ENCODE peak calls at places on chromosomes 11 and 22, in seven cellular contexts. One of them, this sample, is unnamed.

GRCh38 chr11:72238040-72238450 is 5.9 kb downstream of the PHOX2A start:
- DNase-seq in HCT116: peak
- DNase-seq in activated CD4-positive, alpha-beta T cell treated with anti-CD3 and anti-CD28 coated beads for 24 hours: no peak
- DNase-seq in C1 segment of cervical spinal cord: no peak
- DNase-seq in GM12864: no peak
- DNase-seq in EL: peak
- DNase-seq in RWPE1: no peak
- DNase-seq in this sample: no peak

GRCh38 chr11:119359365-119360229 is 13.1 kb upstream of the MFRP start:
- DNase-seq in EL: no peak
- DNase-seq in HCT116: no peak
- DNase-seq in activated CD4-positive, alpha-beta T cell treated with anti-CD3 and anti-CD28 coated beads for 24 hours: no peak
- DNase-seq in C1 segment of cervical spinal cord: no peak
- DNase-seq in GM12864: no peak
- DNase-seq in RWPE1: no peak
- DNase-seq in this sample: no peak

GRCh38 chr22:42608481-42609361 is 6.0 kb downstream of the POLDIP3 start:
- DNase-seq in RWPE1: no peak
- DNase-seq in GM12864: no peak
- DNase-seq in C1 segment of cervical spinal cord: peak
- DNase-seq in activated CD4-positive, alpha-beta T cell treated with anti-CD3 and anti-CD28 coated beads for 24 hours: no peak
- DNase-seq in HCT116: no peak
- DNase-seq in EL: peak
- DNase-seq in this sample: peak

GRCh38 chr11:130652671-130653335 is 204.4 kb downstream of the ADAMTS15 start:
- DNase-seq in C1 segment of cervical spinal cord: no peak
- DNase-seq in activated CD4-positive, alpha-beta T cell treated with anti-CD3 and anti-CD28 coated beads for 24 hours: no peak
- DNase-seq in HCT116: no peak
- DNase-seq in EL: peak
- DNase-seq in RWPE1: no peak
- DNase-seq in GM12864: no peak
- DNase-seq in this sample: no peak

GRCh38 chr11:65047581-65048422 is 6.8 kb downstream of the SAC3D1 start:
- DNase-seq in C1 segment of cervical spinal cord: no peak
- DNase-seq in HCT116: no peak
- DNase-seq in GM12864: no peak
- DNase-seq in EL: no peak
- DNase-seq in activated CD4-positive, alpha-beta T cell treated with anti-CD3 and anti-CD28 coated beads for 24 hours: no peak
- DNase-seq in RWPE1: no peak
- DNase-seq in this sample: no peak

GRCh38 chr11:117535201-117535869 is 207.7 kb downstream of the CEP164 start:
- DNase-seq in HCT116: no peak
- DNase-seq in GM12864: no peak
- DNase-seq in EL: no peak
- DNase-seq in RWPE1: no peak
- DNase-seq in activated CD4-positive, alpha-beta T cell treated with anti-CD3 and anti-CD28 coated beads for 24 hours: no peak
- DNase-seq in C1 segment of cervical spinal cord: peak
- DNase-seq in this sample: peak

GRCh38 chr11:44443836-44444769 is 121.4 kb upstream of the CD82 start:
- DNase-seq in GM12864: no peak
- DNase-seq in activated CD4-positive, alpha-beta T cell treated with anti-CD3 and anti-CD28 coated beads for 24 hours: no peak
- DNase-seq in C1 segment of cervical spinal cord: no peak
- DNase-seq in HCT116: no peak
- DNase-seq in RWPE1: no peak
- DNase-seq in EL: no peak
- DNase-seq in this sample: no peak

GRCh38 chr22:48979482-48979881 is 848.2 kb downstream of the BRD1 start:
- DNase-seq in HCT116: peak
- DNase-seq in activated CD4-positive, alpha-beta T cell treated with anti-CD3 and anti-CD28 coated beads for 24 hours: no peak
- DNase-seq in C1 segment of cervical spinal cord: no peak
- DNase-seq in EL: no peak
- DNase-seq in RWPE1: no peak
- DNase-seq in GM12864: no peak
- DNase-seq in this sample: no peak

GRCh38 chr11:70364745-70365535 is 33.4 kb upstream of the CTTN start:
- DNase-seq in EL: no peak
- DNase-seq in HCT116: no peak
- DNase-seq in GM12864: no peak
- DNase-seq in activated CD4-positive, alpha-beta T cell treated with anti-CD3 and anti-CD28 coated beads for 24 hours: peak
- DNase-seq in C1 segment of cervical spinal cord: no peak
- DNase-seq in RWPE1: no peak
- DNase-seq in this sample: no peak

GRCh38 chr11:35083181-35084061 is 55.5 kb upstream of the CD44 start:
- DNase-seq in EL: peak
- DNase-seq in activated CD4-positive, alpha-beta T cell treated with anti-CD3 and anti-CD28 coated beads for 24 hours: no peak
- DNase-seq in GM12864: peak
- DNase-seq in HCT116: peak
- DNase-seq in RWPE1: peak
- DNase-seq in C1 segment of cervical spinal cord: no peak
- DNase-seq in this sample: no peak

GRCh38 chr11:44955019-44955738 is 4.5 kb upstream of the TP53I11 start:
- DNase-seq in RWPE1: peak
- DNase-seq in GM12864: no peak
- DNase-seq in activated CD4-positive, alpha-beta T cell treated with anti-CD3 and anti-CD28 coated beads for 24 hours: no peak
- DNase-seq in HCT116: no peak
- DNase-seq in C1 segment of cervical spinal cord: no peak
- DNase-seq in EL: peak
- DNase-seq in this sample: no peak

GRCh38 chr22:27218012-27218483 is 560.7 kb downstream of the MIAT start:
- DNase-seq in EL: no peak
- DNase-seq in C1 segment of cervical spinal cord: no peak
- DNase-seq in activated CD4-positive, alpha-beta T cell treated with anti-CD3 and anti-CD28 coated beads for 24 hours: no peak
- DNase-seq in HCT116: no peak
- DNase-seq in GM12864: no peak
- DNase-seq in RWPE1: no peak
- DNase-seq in this sample: no peak

GRCh38 chr11:115100706-115101105 is 403.5 kb downstream of the CADM1 start:
- DNase-seq in HCT116: no peak
- DNase-seq in activated CD4-positive, alpha-beta T cell treated with anti-CD3 and anti-CD28 coated beads for 24 hours: no peak
- DNase-seq in RWPE1: no peak
- DNase-seq in GM12864: no peak
- DNase-seq in EL: no peak
- DNase-seq in C1 segment of cervical spinal cord: no peak
- DNase-seq in this sample: no peak

GRCh38 chr11:76839326-76839725 is 21.4 kb upstream of the ACER3 start:
- DNase-seq in C1 segment of cervical spinal cord: no peak
- DNase-seq in EL: no peak
- DNase-seq in HCT116: peak
- DNase-seq in activated CD4-positive, alpha-beta T cell treated with anti-CD3 and anti-CD28 coated beads for 24 hours: no peak
- DNase-seq in RWPE1: no peak
- DNase-seq in GM12864: no peak
- DNase-seq in this sample: no peak

GRCh38 chr22:33455036-33455435 is 396.9 kb upstream of the SYN3 start:
- DNase-seq in C1 segment of cervical spinal cord: no peak
- DNase-seq in RWPE1: no peak
- DNase-seq in HCT116: no peak
- DNase-seq in EL: no peak
- DNase-seq in activated CD4-positive, alpha-beta T cell treated with anti-CD3 and anti-CD28 coated beads for 24 hours: no peak
- DNase-seq in GM12864: no peak
- DNase-seq in this sample: no peak

GRCh38 chr11:10305262-10305963 is 540 bp downstream of the ADM start:
- DNase-seq in HCT116: no peak
- DNase-seq in activated CD4-positive, alpha-beta T cell treated with anti-CD3 and anti-CD28 coated beads for 24 hours: no peak
- DNase-seq in RWPE1: no peak
- DNase-seq in EL: no peak
- DNase-seq in C1 segment of cervical spinal cord: no peak
- DNase-seq in GM12864: no peak
- DNase-seq in this sample: no peak

GRCh38 chr11:64340671-64341335 is 799 bp downstream of the CCDC88B start:
- DNase-seq in C1 segment of cervical spinal cord: no peak
- DNase-seq in GM12864: no peak
- DNase-seq in EL: no peak
- DNase-seq in HCT116: no peak
- DNase-seq in activated CD4-positive, alpha-beta T cell treated with anti-CD3 and anti-CD28 coated beads for 24 hours: peak
- DNase-seq in RWPE1: no peak
- DNase-seq in this sample: no peak

GRCh38 chr11:60950933-60951610 is 904 bp downstream of the SLC15A3 start:
- DNase-seq in activated CD4-positive, alpha-beta T cell treated with anti-CD3 and anti-CD28 coated beads for 24 hours: no peak
- DNase-seq in C1 segment of cervical spinal cord: no peak
- DNase-seq in RWPE1: no peak
- DNase-seq in GM12864: no peak
- DNase-seq in EL: peak
- DNase-seq in HCT116: no peak
- DNase-seq in this sample: no peak

GRCh38 chr11:15926071-15926470 is 430.3 kb downstream of the SOX6 start:
- DNase-seq in RWPE1: no peak
- DNase-seq in C1 segment of cervical spinal cord: no peak
- DNase-seq in EL: no peak
- DNase-seq in HCT116: no peak
- DNase-seq in GM12864: no peak
- DNase-seq in activated CD4-positive, alpha-beta T cell treated with anti-CD3 and anti-CD28 coated beads for 24 hours: no peak
- DNase-seq in this sample: no peak

GRCh38 chr11:103537904-103538502 is 428.8 kb downstream of the DYNC2H1 start:
- DNase-seq in RWPE1: peak
- DNase-seq in C1 segment of cervical spinal cord: no peak
- DNase-seq in EL: peak
- DNase-seq in GM12864: no peak
- DNase-seq in HCT116: peak
- DNase-seq in activated CD4-positive, alpha-beta T cell treated with anti-CD3 and anti-CD28 coated beads for 24 hours: no peak
- DNase-seq in this sample: no peak

GRCh38 chr11:77375114-77375513 is 73.6 kb upstream of the GDPD4 start:
- DNase-seq in HCT116: no peak
- DNase-seq in GM12864: no peak
- DNase-seq in activated CD4-positive, alpha-beta T cell treated with anti-CD3 and anti-CD28 coated beads for 24 hours: no peak
- DNase-seq in EL: peak
- DNase-seq in C1 segment of cervical spinal cord: no peak
- DNase-seq in RWPE1: no peak
- DNase-seq in this sample: no peak

GRCh38 chr11:93622043-93622442 is 39.4 kb upstream of the CEP295 start:
- DNase-seq in activated CD4-positive, alpha-beta T cell treated with anti-CD3 and anti-CD28 coated beads for 24 hours: no peak
- DNase-seq in C1 segment of cervical spinal cord: no peak
- DNase-seq in RWPE1: no peak
- DNase-seq in GM12864: no peak
- DNase-seq in HCT116: no peak
- DNase-seq in EL: no peak
- DNase-seq in this sample: no peak

GRCh38 chr11:120952503-120953229 is 71.2 kb upstream of the TBCEL start:
- DNase-seq in activated CD4-positive, alpha-beta T cell treated with anti-CD3 and anti-CD28 coated beads for 24 hours: peak
- DNase-seq in EL: peak
- DNase-seq in RWPE1: peak
- DNase-seq in HCT116: peak
- DNase-seq in C1 segment of cervical spinal cord: peak
- DNase-seq in GM12864: no peak
- DNase-seq in this sample: peak

GRCh38 chr22:36569999-36570398 is 41.0 kb upstream of the EIF3D start:
- DNase-seq in HCT116: peak
- DNase-seq in RWPE1: no peak
- DNase-seq in activated CD4-positive, alpha-beta T cell treated with anti-CD3 and anti-CD28 coated beads for 24 hours: no peak
- DNase-seq in EL: peak
- DNase-seq in C1 segment of cervical spinal cord: no peak
- DNase-seq in GM12864: no peak
- DNase-seq in this sample: no peak

GRCh38 chr11:2447253-2447950 is 2.6 kb downstream of the KCNQ1 start:
- DNase-seq in HCT116: no peak
- DNase-seq in RWPE1: no peak
- DNase-seq in EL: no peak
- DNase-seq in C1 segment of cervical spinal cord: no peak
- DNase-seq in activated CD4-positive, alpha-beta T cell treated with anti-CD3 and anti-CD28 coated beads for 24 hours: no peak
- DNase-seq in GM12864: no peak
- DNase-seq in this sample: no peak

GRCh38 chr11:128208329-128209220 is 378.8 kb downstream of the ETS1 start:
- DNase-seq in EL: peak
- DNase-seq in GM12864: no peak
- DNase-seq in activated CD4-positive, alpha-beta T cell treated with anti-CD3 and anti-CD28 coated beads for 24 hours: no peak
- DNase-seq in RWPE1: peak
- DNase-seq in C1 segment of cervical spinal cord: peak
- DNase-seq in HCT116: peak
- DNase-seq in this sample: no peak

GRCh38 chr11:10261821-10262220 is 32.2 kb downstream of the SBF2 start:
- DNase-seq in GM12864: no peak
- DNase-seq in C1 segment of cervical spinal cord: no peak
- DNase-seq in HCT116: no peak
- DNase-seq in RWPE1: peak
- DNase-seq in activated CD4-positive, alpha-beta T cell treated with anti-CD3 and anti-CD28 coated beads for 24 hours: no peak
- DNase-seq in EL: peak
- DNase-seq in this sample: no peak

GRCh38 chr11:96316869-96317268 is 26.1 kb downstream of the MAML2 start:
- DNase-seq in activated CD4-positive, alpha-beta T cell treated with anti-CD3 and anti-CD28 coated beads for 24 hours: no peak
- DNase-seq in EL: no peak
- DNase-seq in HCT116: no peak
- DNase-seq in GM12864: no peak
- DNase-seq in RWPE1: no peak
- DNase-seq in C1 segment of cervical spinal cord: no peak
- DNase-seq in this sample: no peak

GRCh38 chr11:101430236-101430635 is 153.6 kb downstream of the TRPC6 start:
- DNase-seq in HCT116: no peak
- DNase-seq in RWPE1: no peak
- DNase-seq in EL: no peak
- DNase-seq in GM12864: no peak
- DNase-seq in C1 segment of cervical spinal cord: no peak
- DNase-seq in activated CD4-positive, alpha-beta T cell treated with anti-CD3 and anti-CD28 coated beads for 24 hours: no peak
- DNase-seq in this sample: no peak

GRCh38 chr22:22047266-22047665 is 64.7 kb upstream of the TOP3B start:
- DNase-seq in activated CD4-positive, alpha-beta T cell treated with anti-CD3 and anti-CD28 coated beads for 24 hours: no peak
- DNase-seq in HCT116: no peak
- DNase-seq in GM12864: no peak
- DNase-seq in EL: no peak
- DNase-seq in RWPE1: no peak
- DNase-seq in C1 segment of cervical spinal cord: no peak
- DNase-seq in this sample: no peak

GRCh38 chr11:112989198-112989597 is 28.0 kb downstream of the NCAM1 start:
- DNase-seq in HCT116: no peak
- DNase-seq in activated CD4-positive, alpha-beta T cell treated with anti-CD3 and anti-CD28 coated beads for 24 hours: no peak
- DNase-seq in EL: no peak
- DNase-seq in RWPE1: no peak
- DNase-seq in GM12864: no peak
- DNase-seq in C1 segment of cervical spinal cord: no peak
- DNase-seq in this sample: no peak

GRCh38 chr11:82859746-82860145 is 40.5 kb downstream of the PRCP start:
- DNase-seq in HCT116: no peak
- DNase-seq in RWPE1: no peak
- DNase-seq in EL: peak
- DNase-seq in C1 segment of cervical spinal cord: no peak
- DNase-seq in activated CD4-positive, alpha-beta T cell treated with anti-CD3 and anti-CD28 coated beads for 24 hours: no peak
- DNase-seq in GM12864: no peak
- DNase-seq in this sample: no peak

GRCh38 chr11:2211113-2211971 is 39.7 kb upstream of the TH start:
- DNase-seq in activated CD4-positive, alpha-beta T cell treated with anti-CD3 and anti-CD28 coated beads for 24 hours: no peak
- DNase-seq in RWPE1: no peak
- DNase-seq in HCT116: peak
- DNase-seq in EL: no peak
- DNase-seq in C1 segment of cervical spinal cord: no peak
- DNase-seq in GM12864: no peak
- DNase-seq in this sample: no peak

GRCh38 chr22:33401291-33401690 is 343.1 kb upstream of the SYN3 start:
- DNase-seq in EL: no peak
- DNase-seq in C1 segment of cervical spinal cord: no peak
- DNase-seq in activated CD4-positive, alpha-beta T cell treated with anti-CD3 and anti-CD28 coated beads for 24 hours: no peak
- DNase-seq in RWPE1: no peak
- DNase-seq in GM12864: no peak
- DNase-seq in HCT116: no peak
- DNase-seq in this sample: no peak

GRCh38 chr11:26730711-26731460 is 9.0 kb upstream of the SLC5A12 start:
- DNase-seq in activated CD4-positive, alpha-beta T cell treated with anti-CD3 and anti-CD28 coated beads for 24 hours: no peak
- DNase-seq in GM12864: no peak
- DNase-seq in C1 segment of cervical spinal cord: no peak
- DNase-seq in HCT116: no peak
- DNase-seq in EL: peak
- DNase-seq in RWPE1: peak
- DNase-seq in this sample: no peak

GRCh38 chr11:1771700-1772099 is 8.0 kb upstream of the CTSD start:
- DNase-seq in EL: peak
- DNase-seq in RWPE1: no peak
- DNase-seq in activated CD4-positive, alpha-beta T cell treated with anti-CD3 and anti-CD28 coated beads for 24 hours: no peak
- DNase-seq in GM12864: no peak
- DNase-seq in C1 segment of cervical spinal cord: no peak
- DNase-seq in HCT116: no peak
- DNase-seq in this sample: peak

GRCh38 chr22:25002241-25002985 is 49.9 kb downstream of the KIAA1671 start:
- DNase-seq in RWPE1: no peak
- DNase-seq in EL: no peak
- DNase-seq in C1 segment of cervical spinal cord: no peak
- DNase-seq in GM12864: no peak
- DNase-seq in HCT116: no peak
- DNase-seq in activated CD4-positive, alpha-beta T cell treated with anti-CD3 and anti-CD28 coated beads for 24 hours: no peak
- DNase-seq in this sample: no peak

GRCh38 chr11:92330114-92330513 is 105.5 kb downstream of the FAT3 start:
- DNase-seq in HCT116: no peak
- DNase-seq in RWPE1: no peak
- DNase-seq in GM12864: no peak
- DNase-seq in activated CD4-positive, alpha-beta T cell treated with anti-CD3 and anti-CD28 coated beads for 24 hours: no peak
- DNase-seq in EL: no peak
- DNase-seq in C1 segment of cervical spinal cord: no peak
- DNase-seq in this sample: no peak